ENCODE peak calls at places on chromosomes 6 and 20, in nine cellular contexts. One of them, this sample, is unnamed.

GRCh38 chr6:98769546-98769945 is 64.8 kb upstream of the POU3F2 start:
- DNase-seq in heart right ventricle: no peak
- DNase-seq in neuronal stem cell: no peak
- DNase-seq in tibial nerve: no peak
- DNase-seq in A549: peak
- DNase-seq in heart left ventricle: no peak
- DNase-seq in left ventricle myocardium inferior: no peak
- DNase-seq in tibial artery: no peak
- DNase-seq in AG09309: no peak
- DNase-seq in this sample: no peak

GRCh38 chr20:17610566-17611289 is 40.9 kb downstream of the DSTN start:
- DNase-seq in heart right ventricle: no peak
- DNase-seq in neuronal stem cell: no peak
- DNase-seq in tibial nerve: no peak
- DNase-seq in A549: no peak
- DNase-seq in heart left ventricle: no peak
- DNase-seq in left ventricle myocardium inferior: no peak
- DNase-seq in tibial artery: peak
- DNase-seq in AG09309: no peak
- DNase-seq in this sample: no peak

GRCh38 chr6:18118330-18118729 is 4.1 kb downstream of the NHLRC1 start:
- DNase-seq in heart right ventricle: no peak
- DNase-seq in neuronal stem cell: no peak
- DNase-seq in tibial nerve: no peak
- DNase-seq in A549: no peak
- DNase-seq in heart left ventricle: no peak
- DNase-seq in left ventricle myocardium inferior: no peak
- DNase-seq in tibial artery: no peak
- DNase-seq in AG09309: no peak
- DNase-seq in this sample: no peak

GRCh38 chr6:90095145-90095544 is 200.9 kb downstream of the GJA10 start:
- DNase-seq in heart right ventricle: no peak
- DNase-seq in neuronal stem cell: no peak
- DNase-seq in tibial nerve: no peak
- DNase-seq in A549: no peak
- DNase-seq in heart left ventricle: no peak
- DNase-seq in left ventricle myocardium inferior: no peak
- DNase-seq in tibial artery: no peak
- DNase-seq in AG09309: no peak
- DNase-seq in this sample: no peak

GRCh38 chr6:158911746-158912158 is 88.2 kb downstream of the RSPH3 start:
- DNase-seq in heart right ventricle: no peak
- DNase-seq in neuronal stem cell: no peak
- DNase-seq in tibial nerve: no peak
- DNase-seq in A549: no peak
- DNase-seq in heart left ventricle: no peak
- DNase-seq in left ventricle myocardium inferior: no peak
- DNase-seq in tibial artery: no peak
- DNase-seq in AG09309: no peak
- DNase-seq in this sample: no peak

GRCh38 chr20:49006446-49006980 is 39.6 kb upstream of the CSE1L start:
- DNase-seq in heart right ventricle: no peak
- DNase-seq in neuronal stem cell: no peak
- DNase-seq in tibial nerve: no peak
- DNase-seq in A549: no peak
- DNase-seq in heart left ventricle: no peak
- DNase-seq in left ventricle myocardium inferior: no peak
- DNase-seq in tibial artery: no peak
- DNase-seq in AG09309: no peak
- DNase-seq in this sample: no peak

GRCh38 chr20:57369601-57370000 is 18.5 kb downstream of the RAE1 start:
- DNase-seq in heart right ventricle: no peak
- DNase-seq in neuronal stem cell: no peak
- DNase-seq in tibial nerve: no peak
- DNase-seq in A549: no peak
- DNase-seq in heart left ventricle: no peak
- DNase-seq in left ventricle myocardium inferior: no peak
- DNase-seq in tibial artery: peak
- DNase-seq in AG09309: no peak
- DNase-seq in this sample: no peak

GRCh38 chr6:21664263-21665081 is 70.9 kb downstream of the SOX4 start:
- DNase-seq in heart right ventricle: peak
- DNase-seq in neuronal stem cell: peak
- DNase-seq in tibial nerve: no peak
- DNase-seq in A549: peak
- DNase-seq in heart left ventricle: peak
- DNase-seq in left ventricle myocardium inferior: peak
- DNase-seq in tibial artery: no peak
- DNase-seq in AG09309: no peak
- DNase-seq in this sample: no peak

GRCh38 chr6:64357430-64357829 is 721.8 kb downstream of the PHF3 start:
- DNase-seq in heart right ventricle: no peak
- DNase-seq in neuronal stem cell: no peak
- DNase-seq in tibial nerve: no peak
- DNase-seq in A549: no peak
- DNase-seq in heart left ventricle: no peak
- DNase-seq in left ventricle myocardium inferior: no peak
- DNase-seq in tibial artery: no peak
- DNase-seq in AG09309: no peak
- DNase-seq in this sample: no peak

GRCh38 chr6:53492860-53493634 is 51.9 kb downstream of the GCLC start:
- DNase-seq in heart right ventricle: no peak
- DNase-seq in neuronal stem cell: peak
- DNase-seq in tibial nerve: no peak
- DNase-seq in A549: peak
- DNase-seq in heart left ventricle: no peak
- DNase-seq in left ventricle myocardium inferior: no peak
- DNase-seq in tibial artery: no peak
- DNase-seq in AG09309: peak
- DNase-seq in this sample: no peak

GRCh38 chr6:15444081-15444731 is 198.3 kb downstream of the JARID2 start:
- DNase-seq in heart right ventricle: no peak
- DNase-seq in neuronal stem cell: no peak
- DNase-seq in tibial nerve: no peak
- DNase-seq in A549: no peak
- DNase-seq in heart left ventricle: no peak
- DNase-seq in left ventricle myocardium inferior: no peak
- DNase-seq in tibial artery: no peak
- DNase-seq in AG09309: no peak
- DNase-seq in this sample: no peak

GRCh38 chr6:7201732-7202541 is 94.2 kb downstream of the RREB1 start:
- DNase-seq in heart right ventricle: peak
- DNase-seq in neuronal stem cell: no peak
- DNase-seq in tibial nerve: no peak
- DNase-seq in A549: no peak
- DNase-seq in heart left ventricle: peak
- DNase-seq in left ventricle myocardium inferior: peak
- DNase-seq in tibial artery: peak
- DNase-seq in AG09309: no peak
- DNase-seq in this sample: peak

GRCh38 chr6:15506066-15506465 is 156.8 kb downstream of the DTNBP1 start:
- DNase-seq in heart right ventricle: no peak
- DNase-seq in neuronal stem cell: no peak
- DNase-seq in tibial nerve: no peak
- DNase-seq in A549: no peak
- DNase-seq in heart left ventricle: no peak
- DNase-seq in left ventricle myocardium inferior: no peak
- DNase-seq in tibial artery: peak
- DNase-seq in AG09309: no peak
- DNase-seq in this sample: no peak

GRCh38 chr20:33673115-33673410 is 1.2 kb downstream of the NECAB3 start:
- DNase-seq in heart right ventricle: no peak
- DNase-seq in neuronal stem cell: no peak
- DNase-seq in tibial nerve: no peak
- DNase-seq in A549: no peak
- DNase-seq in heart left ventricle: no peak
- DNase-seq in left ventricle myocardium inferior: no peak
- DNase-seq in tibial artery: no peak
- DNase-seq in AG09309: no peak
- DNase-seq in this sample: no peak
- H3K4me3 ChIP-seq in heart right ventricle: peak
- H3K4me3 ChIP-seq in neuronal stem cell: peak
- H3K4me3 ChIP-seq in tibial nerve: peak
- H3K4me3 ChIP-seq in A549: peak
- H3K4me3 ChIP-seq in heart left ventricle: peak
- H3K4me3 ChIP-seq in left ventricle myocardium inferior: peak
- H3K4me3 ChIP-seq in tibial artery: peak
- H3K4me3 ChIP-seq in AG09309: peak
- H3K4me3 ChIP-seq in this sample: peak

GRCh38 chr20:50188879-50189680 is 1.6 kb upstream of the CEBPB start:
- DNase-seq in heart right ventricle: no peak
- DNase-seq in neuronal stem cell: no peak
- DNase-seq in tibial nerve: no peak
- DNase-seq in A549: no peak
- DNase-seq in heart left ventricle: no peak
- DNase-seq in left ventricle myocardium inferior: no peak
- DNase-seq in tibial artery: no peak
- DNase-seq in AG09309: no peak
- DNase-seq in this sample: no peak

GRCh38 chr20:50191065-50191565 is 485 bp downstream of the CEBPB start:
- DNase-seq in heart right ventricle: peak
- DNase-seq in neuronal stem cell: no peak
- DNase-seq in tibial nerve: peak
- DNase-seq in A549: no peak
- DNase-seq in heart left ventricle: peak
- DNase-seq in left ventricle myocardium inferior: peak
- DNase-seq in tibial artery: peak
- DNase-seq in AG09309: no peak
- DNase-seq in this sample: peak

GRCh38 chr20:50190251-50191064 is at the start of gene CEBPB:
- DNase-seq in heart right ventricle: peak
- DNase-seq in neuronal stem cell: peak
- DNase-seq in tibial nerve: peak
- DNase-seq in A549: peak
- DNase-seq in heart left ventricle: peak
- DNase-seq in left ventricle myocardium inferior: peak
- DNase-seq in tibial artery: peak
- DNase-seq in AG09309: peak
- DNase-seq in this sample: peak

GRCh38 chr20:50188287-50188688 is 2.3 kb upstream of the CEBPB start:
- DNase-seq in heart right ventricle: no peak
- DNase-seq in neuronal stem cell: no peak
- DNase-seq in tibial nerve: no peak
- DNase-seq in A549: no peak
- DNase-seq in heart left ventricle: no peak
- DNase-seq in left ventricle myocardium inferior: no peak
- DNase-seq in tibial artery: no peak
- DNase-seq in AG09309: no peak
- DNase-seq in this sample: no peak

DNA sequence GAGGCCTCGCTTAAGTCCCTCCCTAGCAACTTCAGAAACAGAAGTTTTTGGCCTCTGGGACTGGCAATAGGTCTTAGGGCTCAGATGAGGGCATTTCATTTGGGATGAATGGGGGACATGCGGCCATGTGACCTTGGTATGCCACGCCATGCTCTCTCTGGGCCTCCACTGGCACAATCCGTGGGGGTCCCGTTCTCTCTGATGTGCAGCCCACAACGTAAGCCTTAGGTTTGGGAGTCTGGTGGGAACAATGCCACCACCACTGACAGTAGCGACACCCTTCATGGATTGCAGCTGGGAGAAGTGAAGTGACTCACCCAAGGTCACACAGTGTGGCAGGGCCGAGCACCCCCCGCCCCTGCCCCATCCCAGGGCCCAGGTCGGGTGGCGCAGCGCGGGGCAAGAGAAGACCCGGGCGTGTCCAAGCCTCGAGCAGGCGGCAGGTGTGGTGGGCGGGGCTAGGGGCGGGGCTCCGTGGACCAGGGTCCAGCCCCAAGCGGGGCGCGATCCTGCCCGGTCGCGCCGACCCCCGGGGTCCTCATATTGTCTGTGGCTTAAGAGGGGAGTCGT is 864 bp upstream of the CEBPB start:
- DNase-seq in heart right ventricle: peak
- DNase-seq in neuronal stem cell: no peak
- DNase-seq in tibial nerve: no peak
- DNase-seq in A549: no peak
- DNase-seq in heart left ventricle: peak
- DNase-seq in left ventricle myocardium inferior: peak
- DNase-seq in tibial artery: no peak
- DNase-seq in AG09309: no peak
- DNase-seq in this sample: peak
- H3K4me3 ChIP-seq in heart right ventricle: peak
- H3K4me3 ChIP-seq in neuronal stem cell: peak
- H3K4me3 ChIP-seq in tibial nerve: no peak
- H3K4me3 ChIP-seq in A549: peak
- H3K4me3 ChIP-seq in heart left ventricle: peak
- H3K4me3 ChIP-seq in left ventricle myocardium inferior: peak
- H3K4me3 ChIP-seq in tibial artery: peak
- H3K4me3 ChIP-seq in AG09309: no peak
- H3K4me3 ChIP-seq in this sample: peak

GRCh38 chr20:20710443-20710842 is 2.0 kb downstream of the RALGAPA2 start:
- DNase-seq in heart right ventricle: no peak
- DNase-seq in neuronal stem cell: no peak
- DNase-seq in tibial nerve: no peak
- DNase-seq in A549: no peak
- DNase-seq in heart left ventricle: no peak
- DNase-seq in left ventricle myocardium inferior: no peak
- DNase-seq in tibial artery: no peak
- DNase-seq in AG09309: no peak
- DNase-seq in this sample: no peak
- H3K4me3 ChIP-seq in heart right ventricle: peak
- H3K4me3 ChIP-seq in neuronal stem cell: no peak
- H3K4me3 ChIP-seq in tibial nerve: no peak
- H3K4me3 ChIP-seq in A549: no peak
- H3K4me3 ChIP-seq in heart left ventricle: no peak
- H3K4me3 ChIP-seq in left ventricle myocardium inferior: peak
- H3K4me3 ChIP-seq in tibial artery: no peak
- H3K4me3 ChIP-seq in AG09309: no peak
- H3K4me3 ChIP-seq in this sample: peak

DNA sequence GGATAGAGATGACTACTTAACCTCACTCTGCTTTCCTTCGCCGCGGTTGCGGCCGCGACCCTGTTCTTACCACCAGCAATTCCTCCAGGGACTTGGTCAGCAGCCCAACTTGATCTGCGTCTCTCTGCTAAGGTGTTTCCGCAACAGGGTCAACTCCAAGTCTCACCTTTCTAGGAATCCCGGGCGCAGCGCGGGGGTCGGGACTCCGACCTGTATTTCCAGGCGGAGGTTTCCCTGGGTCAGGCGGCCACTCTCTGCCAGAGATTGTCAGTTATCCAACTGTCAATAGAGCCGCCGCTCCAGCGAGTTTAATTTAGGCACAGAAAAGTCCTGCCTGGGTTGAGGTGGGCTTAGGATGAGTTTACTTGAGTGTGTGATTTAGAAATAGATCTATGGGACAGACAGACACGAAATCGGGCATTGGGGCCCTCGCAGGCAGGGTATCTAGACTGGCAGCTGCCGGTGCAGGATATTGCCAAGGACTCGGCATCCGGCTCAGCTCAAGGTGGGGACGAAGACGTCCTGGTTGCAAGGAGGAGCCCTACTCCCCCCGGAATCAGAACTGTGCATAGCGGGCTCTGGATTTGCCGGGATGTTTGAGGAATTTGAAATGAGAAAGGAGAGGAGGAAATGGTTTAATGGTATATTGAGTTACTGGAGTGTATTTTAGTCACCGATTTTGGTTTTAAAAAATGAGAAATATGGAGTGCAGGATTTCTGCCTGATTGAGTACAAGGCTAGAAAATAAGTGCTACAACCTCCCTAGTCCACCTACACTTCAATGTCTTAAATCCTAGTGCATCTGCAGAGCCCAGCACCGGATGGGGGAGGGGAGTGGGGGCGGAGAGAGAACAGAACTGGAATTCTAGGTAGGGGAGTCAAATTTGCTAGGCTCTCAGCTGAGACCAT is 23.7 kb downstream of the POM121L2 start:
- DNase-seq in heart right ventricle: no peak
- DNase-seq in neuronal stem cell: no peak
- DNase-seq in tibial nerve: no peak
- DNase-seq in A549: no peak
- DNase-seq in heart left ventricle: no peak
- DNase-seq in left ventricle myocardium inferior: no peak
- DNase-seq in tibial artery: no peak
- DNase-seq in AG09309: no peak
- DNase-seq in this sample: no peak
- H3K4me3 ChIP-seq in heart right ventricle: no peak
- H3K4me3 ChIP-seq in neuronal stem cell: no peak
- H3K4me3 ChIP-seq in tibial nerve: no peak
- H3K4me3 ChIP-seq in A549: peak
- H3K4me3 ChIP-seq in heart left ventricle: no peak
- H3K4me3 ChIP-seq in left ventricle myocardium inferior: no peak
- H3K4me3 ChIP-seq in tibial artery: no peak
- H3K4me3 ChIP-seq in AG09309: no peak
- H3K4me3 ChIP-seq in this sample: no peak

This sample was measured in gastrocnemius medialis.